ENCODE peak calls at places on chromosome 14, in ten cellular contexts. One of them, this sample, is unnamed.
A peak's percentile ranks its signal among the peaks of the same experiment; 100 is the strongest.

GRCh38 chr14:55699131-55700057 is 119.4 kb downstream of the KTN1 start:
- DNase-seq in stimulated activated CD4-positive, alpha-beta T cell treated with anti-CD3 and anti-CD28 coated beads, Interleukin-12 subunit alpha, Interleukin-12 subunit beta, amount 100 ng/mL, for 24 hours: no peak
- DNase-seq in C1 segment of cervical spinal cord: no peak
- DNase-seq in EL: peak; percentile 79
- DNase-seq in left cardiac atrium: no peak
- DNase-seq in GM23248: peak; percentile 60
- DNase-seq in stimulated activated CD8-positive, alpha-beta memory T cell treated with anti-CD3 and anti-CD28 coated beads, Interleukin-12 subunit alpha, Interleukin-12 subunit beta, amount 100 ng/mL, for 4 hours: no peak
- DNase-seq in AG20443: peak; percentile 50
- DNase-seq in neuronal stem cell: no peak
- DNase-seq in glutamatergic neuron: no peak
- DNase-seq in this sample: no peak

GRCh38 chr14:105348945-105349699 is 34.6 kb downstream of the PACS2 start:
- DNase-seq in glutamatergic neuron: no peak
- DNase-seq in EL: no peak
- DNase-seq in AG20443: no peak
- DNase-seq in left cardiac atrium: no peak
- DNase-seq in C1 segment of cervical spinal cord: no peak
- DNase-seq in stimulated activated CD4-positive, alpha-beta T cell treated with anti-CD3 and anti-CD28 coated beads, Interleukin-12 subunit alpha, Interleukin-12 subunit beta, amount 100 ng/mL, for 24 hours: no peak
- DNase-seq in GM23248: no peak
- DNase-seq in neuronal stem cell: no peak
- DNase-seq in stimulated activated CD8-positive, alpha-beta memory T cell treated with anti-CD3 and anti-CD28 coated beads, Interleukin-12 subunit alpha, Interleukin-12 subunit beta, amount 100 ng/mL, for 4 hours: no peak
- DNase-seq in this sample: no peak

GRCh38 chr14:76091036-76091435 is 60.7 kb upstream of the GPATCH2L start:
- DNase-seq in stimulated activated CD8-positive, alpha-beta memory T cell treated with anti-CD3 and anti-CD28 coated beads, Interleukin-12 subunit alpha, Interleukin-12 subunit beta, amount 100 ng/mL, for 4 hours: no peak
- DNase-seq in AG20443: peak; percentile 83
- DNase-seq in EL: peak; percentile 33
- DNase-seq in C1 segment of cervical spinal cord: peak; percentile 34
- DNase-seq in glutamatergic neuron: no peak
- DNase-seq in left cardiac atrium: peak; percentile 46
- DNase-seq in neuronal stem cell: no peak
- DNase-seq in GM23248: peak; percentile 74
- DNase-seq in stimulated activated CD4-positive, alpha-beta T cell treated with anti-CD3 and anti-CD28 coated beads, Interleukin-12 subunit alpha, Interleukin-12 subunit beta, amount 100 ng/mL, for 24 hours: no peak
- DNase-seq in this sample: peak; percentile 46

GRCh38 chr14:22554706-22555572 is 34.1 kb downstream of the DAD1 start:
- DNase-seq in GM23248: no peak
- DNase-seq in EL: no peak
- DNase-seq in AG20443: no peak
- DNase-seq in C1 segment of cervical spinal cord: no peak
- DNase-seq in glutamatergic neuron: no peak
- DNase-seq in neuronal stem cell: no peak
- DNase-seq in stimulated activated CD4-positive, alpha-beta T cell treated with anti-CD3 and anti-CD28 coated beads, Interleukin-12 subunit alpha, Interleukin-12 subunit beta, amount 100 ng/mL, for 24 hours: no peak
- DNase-seq in stimulated activated CD8-positive, alpha-beta memory T cell treated with anti-CD3 and anti-CD28 coated beads, Interleukin-12 subunit alpha, Interleukin-12 subunit beta, amount 100 ng/mL, for 4 hours: no peak
- DNase-seq in left cardiac atrium: no peak
- DNase-seq in this sample: no peak

GRCh38 chr14:53306926-53307325 is 153.8 kb upstream of the DDHD1 start:
- DNase-seq in neuronal stem cell: peak; percentile 81
- DNase-seq in stimulated activated CD8-positive, alpha-beta memory T cell treated with anti-CD3 and anti-CD28 coated beads, Interleukin-12 subunit alpha, Interleukin-12 subunit beta, amount 100 ng/mL, for 4 hours: no peak
- DNase-seq in C1 segment of cervical spinal cord: peak; percentile 67
- DNase-seq in AG20443: peak; percentile 43
- DNase-seq in glutamatergic neuron: no peak
- DNase-seq in GM23248: peak; percentile 68
- DNase-seq in stimulated activated CD4-positive, alpha-beta T cell treated with anti-CD3 and anti-CD28 coated beads, Interleukin-12 subunit alpha, Interleukin-12 subunit beta, amount 100 ng/mL, for 24 hours: no peak
- DNase-seq in EL: peak; percentile 60
- DNase-seq in left cardiac atrium: no peak
- DNase-seq in this sample: no peak

GRCh38 chr14:36477266-36477665 is 42.8 kb downstream of the NKX2-1 start:
- DNase-seq in stimulated activated CD4-positive, alpha-beta T cell treated with anti-CD3 and anti-CD28 coated beads, Interleukin-12 subunit alpha, Interleukin-12 subunit beta, amount 100 ng/mL, for 24 hours: no peak
- DNase-seq in glutamatergic neuron: no peak
- DNase-seq in GM23248: no peak
- DNase-seq in C1 segment of cervical spinal cord: no peak
- DNase-seq in left cardiac atrium: no peak
- DNase-seq in EL: no peak
- DNase-seq in AG20443: no peak
- DNase-seq in neuronal stem cell: no peak
- DNase-seq in stimulated activated CD8-positive, alpha-beta memory T cell treated with anti-CD3 and anti-CD28 coated beads, Interleukin-12 subunit alpha, Interleukin-12 subunit beta, amount 100 ng/mL, for 4 hours: no peak
- DNase-seq in this sample: no peak

GRCh38 chr14:89401783-89402182 is 15.2 kb downstream of the FOXN3 start:
- DNase-seq in EL: no peak
- DNase-seq in neuronal stem cell: no peak
- DNase-seq in stimulated activated CD8-positive, alpha-beta memory T cell treated with anti-CD3 and anti-CD28 coated beads, Interleukin-12 subunit alpha, Interleukin-12 subunit beta, amount 100 ng/mL, for 4 hours: no peak
- DNase-seq in left cardiac atrium: no peak
- DNase-seq in GM23248: no peak
- DNase-seq in stimulated activated CD4-positive, alpha-beta T cell treated with anti-CD3 and anti-CD28 coated beads, Interleukin-12 subunit alpha, Interleukin-12 subunit beta, amount 100 ng/mL, for 24 hours: no peak
- DNase-seq in glutamatergic neuron: no peak
- DNase-seq in C1 segment of cervical spinal cord: no peak
- DNase-seq in AG20443: no peak
- DNase-seq in this sample: no peak

GRCh38 chr14:87231336-87232026 is 761.5 kb downstream of the GALC start:
- DNase-seq in glutamatergic neuron: no peak
- DNase-seq in EL: no peak
- DNase-seq in stimulated activated CD4-positive, alpha-beta T cell treated with anti-CD3 and anti-CD28 coated beads, Interleukin-12 subunit alpha, Interleukin-12 subunit beta, amount 100 ng/mL, for 24 hours: no peak
- DNase-seq in left cardiac atrium: no peak
- DNase-seq in stimulated activated CD8-positive, alpha-beta memory T cell treated with anti-CD3 and anti-CD28 coated beads, Interleukin-12 subunit alpha, Interleukin-12 subunit beta, amount 100 ng/mL, for 4 hours: no peak
- DNase-seq in C1 segment of cervical spinal cord: no peak
- DNase-seq in AG20443: peak; percentile 19
- DNase-seq in GM23248: peak; percentile 12
- DNase-seq in neuronal stem cell: no peak
- DNase-seq in this sample: no peak

GRCh38 chr14:64708148-64709004 is 4.2 kb downstream of the PLEKHG3 start:
- DNase-seq in stimulated activated CD4-positive, alpha-beta T cell treated with anti-CD3 and anti-CD28 coated beads, Interleukin-12 subunit alpha, Interleukin-12 subunit beta, amount 100 ng/mL, for 24 hours: no peak
- DNase-seq in left cardiac atrium: peak; percentile 49
- DNase-seq in EL: peak; percentile 36
- DNase-seq in AG20443: no peak
- DNase-seq in glutamatergic neuron: no peak
- DNase-seq in neuronal stem cell: no peak
- DNase-seq in C1 segment of cervical spinal cord: peak; percentile 63
- DNase-seq in stimulated activated CD8-positive, alpha-beta memory T cell treated with anti-CD3 and anti-CD28 coated beads, Interleukin-12 subunit alpha, Interleukin-12 subunit beta, amount 100 ng/mL, for 4 hours: no peak
- DNase-seq in GM23248: peak; percentile 42
- DNase-seq in this sample: peak; percentile 47

GRCh38 chr14:65938738-65939137 is 526.2 kb downstream of the FUT8 start:
- DNase-seq in C1 segment of cervical spinal cord: no peak
- DNase-seq in AG20443: no peak
- DNase-seq in GM23248: no peak
- DNase-seq in glutamatergic neuron: no peak
- DNase-seq in neuronal stem cell: no peak
- DNase-seq in EL: no peak
- DNase-seq in left cardiac atrium: no peak
- DNase-seq in stimulated activated CD8-positive, alpha-beta memory T cell treated with anti-CD3 and anti-CD28 coated beads, Interleukin-12 subunit alpha, Interleukin-12 subunit beta, amount 100 ng/mL, for 4 hours: no peak
- DNase-seq in stimulated activated CD4-positive, alpha-beta T cell treated with anti-CD3 and anti-CD28 coated beads, Interleukin-12 subunit alpha, Interleukin-12 subunit beta, amount 100 ng/mL, for 24 hours: no peak
- DNase-seq in this sample: no peak

GRCh38 chr14:76328457-76329137 is 47.3 kb upstream of the ESRRB start:
- DNase-seq in left cardiac atrium: no peak
- DNase-seq in stimulated activated CD4-positive, alpha-beta T cell treated with anti-CD3 and anti-CD28 coated beads, Interleukin-12 subunit alpha, Interleukin-12 subunit beta, amount 100 ng/mL, for 24 hours: no peak
- DNase-seq in stimulated activated CD8-positive, alpha-beta memory T cell treated with anti-CD3 and anti-CD28 coated beads, Interleukin-12 subunit alpha, Interleukin-12 subunit beta, amount 100 ng/mL, for 4 hours: no peak
- DNase-seq in neuronal stem cell: no peak
- DNase-seq in glutamatergic neuron: no peak
- DNase-seq in GM23248: no peak
- DNase-seq in AG20443: no peak
- DNase-seq in EL: no peak
- DNase-seq in C1 segment of cervical spinal cord: no peak
- DNase-seq in this sample: no peak

GRCh38 chr14:103353391-103353790 is 19.4 kb downstream of the EIF5 start:
- DNase-seq in C1 segment of cervical spinal cord: no peak
- DNase-seq in stimulated activated CD4-positive, alpha-beta T cell treated with anti-CD3 and anti-CD28 coated beads, Interleukin-12 subunit alpha, Interleukin-12 subunit beta, amount 100 ng/mL, for 24 hours: no peak
- DNase-seq in EL: no peak
- DNase-seq in AG20443: no peak
- DNase-seq in GM23248: no peak
- DNase-seq in left cardiac atrium: no peak
- DNase-seq in neuronal stem cell: no peak
- DNase-seq in stimulated activated CD8-positive, alpha-beta memory T cell treated with anti-CD3 and anti-CD28 coated beads, Interleukin-12 subunit alpha, Interleukin-12 subunit beta, amount 100 ng/mL, for 4 hours: no peak
- DNase-seq in glutamatergic neuron: no peak
- DNase-seq in this sample: no peak

GRCh38 chr14:37588956-37589737 is 5.9 kb downstream of the FOXA1 start:
- DNase-seq in C1 segment of cervical spinal cord: no peak
- DNase-seq in neuronal stem cell: no peak
- DNase-seq in glutamatergic neuron: no peak
- DNase-seq in left cardiac atrium: no peak
- DNase-seq in GM23248: no peak
- DNase-seq in stimulated activated CD4-positive, alpha-beta T cell treated with anti-CD3 and anti-CD28 coated beads, Interleukin-12 subunit alpha, Interleukin-12 subunit beta, amount 100 ng/mL, for 24 hours: no peak
- DNase-seq in stimulated activated CD8-positive, alpha-beta memory T cell treated with anti-CD3 and anti-CD28 coated beads, Interleukin-12 subunit alpha, Interleukin-12 subunit beta, amount 100 ng/mL, for 4 hours: no peak
- DNase-seq in EL: no peak
- DNase-seq in AG20443: no peak
- DNase-seq in this sample: peak; percentile 64

GRCh38 chr14:103729496-103730448 is 14.2 kb downstream of the ZFYVE21 start:
- DNase-seq in stimulated activated CD8-positive, alpha-beta memory T cell treated with anti-CD3 and anti-CD28 coated beads, Interleukin-12 subunit alpha, Interleukin-12 subunit beta, amount 100 ng/mL, for 4 hours: no peak
- DNase-seq in glutamatergic neuron: no peak
- DNase-seq in EL: no peak
- DNase-seq in neuronal stem cell: no peak
- DNase-seq in GM23248: no peak
- DNase-seq in left cardiac atrium: no peak
- DNase-seq in AG20443: no peak
- DNase-seq in C1 segment of cervical spinal cord: no peak
- DNase-seq in stimulated activated CD4-positive, alpha-beta T cell treated with anti-CD3 and anti-CD28 coated beads, Interleukin-12 subunit alpha, Interleukin-12 subunit beta, amount 100 ng/mL, for 24 hours: no peak
- DNase-seq in this sample: no peak

GRCh38 chr14:86357866-86358265 is 827.9 kb downstream of the FLRT2 start:
- DNase-seq in neuronal stem cell: no peak
- DNase-seq in AG20443: no peak
- DNase-seq in stimulated activated CD4-positive, alpha-beta T cell treated with anti-CD3 and anti-CD28 coated beads, Interleukin-12 subunit alpha, Interleukin-12 subunit beta, amount 100 ng/mL, for 24 hours: no peak
- DNase-seq in left cardiac atrium: no peak
- DNase-seq in glutamatergic neuron: no peak
- DNase-seq in EL: no peak
- DNase-seq in GM23248: no peak
- DNase-seq in stimulated activated CD8-positive, alpha-beta memory T cell treated with anti-CD3 and anti-CD28 coated beads, Interleukin-12 subunit alpha, Interleukin-12 subunit beta, amount 100 ng/mL, for 4 hours: no peak
- DNase-seq in C1 segment of cervical spinal cord: no peak
- DNase-seq in this sample: no peak

GRCh38 chr14:59292921-59293605 is 104.6 kb downstream of the DAAM1 start:
- DNase-seq in left cardiac atrium: no peak
- DNase-seq in C1 segment of cervical spinal cord: no peak
- DNase-seq in glutamatergic neuron: no peak
- DNase-seq in stimulated activated CD4-positive, alpha-beta T cell treated with anti-CD3 and anti-CD28 coated beads, Interleukin-12 subunit alpha, Interleukin-12 subunit beta, amount 100 ng/mL, for 24 hours: no peak
- DNase-seq in AG20443: no peak
- DNase-seq in EL: no peak
- DNase-seq in neuronal stem cell: no peak
- DNase-seq in stimulated activated CD8-positive, alpha-beta memory T cell treated with anti-CD3 and anti-CD28 coated beads, Interleukin-12 subunit alpha, Interleukin-12 subunit beta, amount 100 ng/mL, for 4 hours: no peak
- DNase-seq in GM23248: no peak
- DNase-seq in this sample: no peak

GRCh38 chr14:95895720-95896119 is 19.1 kb downstream of the TUNAR start:
- DNase-seq in left cardiac atrium: no peak
- DNase-seq in C1 segment of cervical spinal cord: no peak
- DNase-seq in stimulated activated CD4-positive, alpha-beta T cell treated with anti-CD3 and anti-CD28 coated beads, Interleukin-12 subunit alpha, Interleukin-12 subunit beta, amount 100 ng/mL, for 24 hours: no peak
- DNase-seq in AG20443: no peak
- DNase-seq in neuronal stem cell: no peak
- DNase-seq in GM23248: peak; percentile 31
- DNase-seq in stimulated activated CD8-positive, alpha-beta memory T cell treated with anti-CD3 and anti-CD28 coated beads, Interleukin-12 subunit alpha, Interleukin-12 subunit beta, amount 100 ng/mL, for 4 hours: no peak
- DNase-seq in EL: peak; percentile 11
- DNase-seq in glutamatergic neuron: peak; percentile 51
- DNase-seq in this sample: peak; percentile 47

GRCh38 chr14:33655421-33655820 is 295.5 kb downstream of the EGLN3 start:
- DNase-seq in left cardiac atrium: no peak
- DNase-seq in AG20443: no peak
- DNase-seq in stimulated activated CD4-positive, alpha-beta T cell treated with anti-CD3 and anti-CD28 coated beads, Interleukin-12 subunit alpha, Interleukin-12 subunit beta, amount 100 ng/mL, for 24 hours: no peak
- DNase-seq in stimulated activated CD8-positive, alpha-beta memory T cell treated with anti-CD3 and anti-CD28 coated beads, Interleukin-12 subunit alpha, Interleukin-12 subunit beta, amount 100 ng/mL, for 4 hours: no peak
- DNase-seq in EL: peak; percentile 29
- DNase-seq in GM23248: no peak
- DNase-seq in C1 segment of cervical spinal cord: no peak
- DNase-seq in neuronal stem cell: no peak
- DNase-seq in glutamatergic neuron: no peak
- DNase-seq in this sample: no peak

GRCh38 chr14:101525646-101526527 is 35.4 kb upstream of the DIO3 start:
- DNase-seq in stimulated activated CD4-positive, alpha-beta T cell treated with anti-CD3 and anti-CD28 coated beads, Interleukin-12 subunit alpha, Interleukin-12 subunit beta, amount 100 ng/mL, for 24 hours: no peak
- DNase-seq in neuronal stem cell: no peak
- DNase-seq in EL: no peak
- DNase-seq in GM23248: no peak
- DNase-seq in glutamatergic neuron: no peak
- DNase-seq in stimulated activated CD8-positive, alpha-beta memory T cell treated with anti-CD3 and anti-CD28 coated beads, Interleukin-12 subunit alpha, Interleukin-12 subunit beta, amount 100 ng/mL, for 4 hours: no peak
- DNase-seq in AG20443: no peak
- DNase-seq in left cardiac atrium: no peak
- DNase-seq in C1 segment of cervical spinal cord: no peak
- DNase-seq in this sample: no peak

GRCh38 chr14:34628681-34629135 is 1.2 kb downstream of the SNX6 start:
- DNase-seq in neuronal stem cell: no peak
- DNase-seq in stimulated activated CD4-positive, alpha-beta T cell treated with anti-CD3 and anti-CD28 coated beads, Interleukin-12 subunit alpha, Interleukin-12 subunit beta, amount 100 ng/mL, for 24 hours: no peak
- DNase-seq in GM23248: peak; percentile 27
- DNase-seq in EL: peak; percentile 52
- DNase-seq in stimulated activated CD8-positive, alpha-beta memory T cell treated with anti-CD3 and anti-CD28 coated beads, Interleukin-12 subunit alpha, Interleukin-12 subunit beta, amount 100 ng/mL, for 4 hours: no peak
- DNase-seq in left cardiac atrium: no peak
- DNase-seq in C1 segment of cervical spinal cord: no peak
- DNase-seq in AG20443: no peak
- DNase-seq in glutamatergic neuron: no peak
- DNase-seq in this sample: no peak

GRCh38 chr14:92310776-92311375 is 12.1 kb upstream of the SLC24A4 start:
- DNase-seq in stimulated activated CD4-positive, alpha-beta T cell treated with anti-CD3 and anti-CD28 coated beads, Interleukin-12 subunit alpha, Interleukin-12 subunit beta, amount 100 ng/mL, for 24 hours: no peak
- DNase-seq in C1 segment of cervical spinal cord: no peak
- DNase-seq in AG20443: no peak
- DNase-seq in GM23248: no peak
- DNase-seq in left cardiac atrium: no peak
- DNase-seq in stimulated activated CD8-positive, alpha-beta memory T cell treated with anti-CD3 and anti-CD28 coated beads, Interleukin-12 subunit alpha, Interleukin-12 subunit beta, amount 100 ng/mL, for 4 hours: no peak
- DNase-seq in neuronal stem cell: no peak
- DNase-seq in glutamatergic neuron: no peak
- DNase-seq in EL: no peak
- DNase-seq in this sample: no peak

GRCh38 chr14:97381309-97381708 is 584.1 kb downstream of the VRK1 start:
- DNase-seq in C1 segment of cervical spinal cord: no peak
- DNase-seq in GM23248: no peak
- DNase-seq in left cardiac atrium: no peak
- DNase-seq in stimulated activated CD4-positive, alpha-beta T cell treated with anti-CD3 and anti-CD28 coated beads, Interleukin-12 subunit alpha, Interleukin-12 subunit beta, amount 100 ng/mL, for 24 hours: no peak
- DNase-seq in stimulated activated CD8-positive, alpha-beta memory T cell treated with anti-CD3 and anti-CD28 coated beads, Interleukin-12 subunit alpha, Interleukin-12 subunit beta, amount 100 ng/mL, for 4 hours: no peak
- DNase-seq in neuronal stem cell: no peak
- DNase-seq in glutamatergic neuron: no peak
- DNase-seq in EL: no peak
- DNase-seq in AG20443: no peak
- DNase-seq in this sample: no peak

GRCh38 chr14:78448483-78449094 is 278.4 kb downstream of the NRXN3 start:
- DNase-seq in stimulated activated CD4-positive, alpha-beta T cell treated with anti-CD3 and anti-CD28 coated beads, Interleukin-12 subunit alpha, Interleukin-12 subunit beta, amount 100 ng/mL, for 24 hours: no peak
- DNase-seq in glutamatergic neuron: peak; percentile 79
- DNase-seq in left cardiac atrium: peak; percentile 25
- DNase-seq in stimulated activated CD8-positive, alpha-beta memory T cell treated with anti-CD3 and anti-CD28 coated beads, Interleukin-12 subunit alpha, Interleukin-12 subunit beta, amount 100 ng/mL, for 4 hours: no peak
- DNase-seq in C1 segment of cervical spinal cord: peak; percentile 59
- DNase-seq in EL: peak; percentile 52
- DNase-seq in GM23248: peak; percentile 42
- DNase-seq in AG20443: peak; percentile 73
- DNase-seq in neuronal stem cell: peak; percentile 71
- DNase-seq in this sample: peak; percentile 56

GRCh38 chr14:104359301-104359968 is 220.1 kb upstream of the C14orf180 start:
- DNase-seq in AG20443: no peak
- DNase-seq in EL: no peak
- DNase-seq in stimulated activated CD8-positive, alpha-beta memory T cell treated with anti-CD3 and anti-CD28 coated beads, Interleukin-12 subunit alpha, Interleukin-12 subunit beta, amount 100 ng/mL, for 4 hours: no peak
- DNase-seq in stimulated activated CD4-positive, alpha-beta T cell treated with anti-CD3 and anti-CD28 coated beads, Interleukin-12 subunit alpha, Interleukin-12 subunit beta, amount 100 ng/mL, for 24 hours: no peak
- DNase-seq in GM23248: no peak
- DNase-seq in left cardiac atrium: no peak
- DNase-seq in C1 segment of cervical spinal cord: no peak
- DNase-seq in neuronal stem cell: no peak
- DNase-seq in glutamatergic neuron: no peak
- DNase-seq in this sample: no peak

GRCh38 chr14:95480109-95480886 is 36.2 kb downstream of the SYNE3 start:
- DNase-seq in stimulated activated CD8-positive, alpha-beta memory T cell treated with anti-CD3 and anti-CD28 coated beads, Interleukin-12 subunit alpha, Interleukin-12 subunit beta, amount 100 ng/mL, for 4 hours: peak; percentile 24
- DNase-seq in C1 segment of cervical spinal cord: no peak
- DNase-seq in GM23248: peak; percentile 91
- DNase-seq in AG20443: peak; percentile 90
- DNase-seq in left cardiac atrium: peak; percentile 84
- DNase-seq in neuronal stem cell: no peak
- DNase-seq in glutamatergic neuron: no peak
- DNase-seq in EL: peak; percentile 55
- DNase-seq in stimulated activated CD4-positive, alpha-beta T cell treated with anti-CD3 and anti-CD28 coated beads, Interleukin-12 subunit alpha, Interleukin-12 subunit beta, amount 100 ng/mL, for 24 hours: no peak
- DNase-seq in this sample: no peak

GRCh38 chr14:35515916-35516315 is 18.0 kb upstream of the INSM2 start:
- DNase-seq in C1 segment of cervical spinal cord: no peak
- DNase-seq in AG20443: no peak
- DNase-seq in GM23248: no peak
- DNase-seq in left cardiac atrium: no peak
- DNase-seq in EL: no peak
- DNase-seq in stimulated activated CD8-positive, alpha-beta memory T cell treated with anti-CD3 and anti-CD28 coated beads, Interleukin-12 subunit alpha, Interleukin-12 subunit beta, amount 100 ng/mL, for 4 hours: no peak
- DNase-seq in neuronal stem cell: no peak
- DNase-seq in stimulated activated CD4-positive, alpha-beta T cell treated with anti-CD3 and anti-CD28 coated beads, Interleukin-12 subunit alpha, Interleukin-12 subunit beta, amount 100 ng/mL, for 24 hours: no peak
- DNase-seq in glutamatergic neuron: no peak
- DNase-seq in this sample: no peak